ENCODE peak calls at places on chromosome 14, in five cellular contexts. U is GM06990; V is fibroblast of lung; B is BE2C; P is naive thymus-derived CD4-positive, alpha-beta T cell. Z is an unnamed sample.

GRCh38 chr14:95434161-95434560 is 82.3 kb downstream of the SYNE3 start:
- DNase-seq in U (no peak), V (no peak), B (no peak), P (no peak), Z (no peak)

GRCh38 chr14:39015360-39015961 is 87.6 kb downstream of the SEC23A start:
- DNase-seq in U (no peak), V (peak), B (peak), P (peak), Z (peak)

GRCh38 chr14:42665083-42665482 is 1058.4 kb downstream of the LRFN5 start:
- DNase-seq in U (no peak), V (no peak), B (no peak), P (no peak), Z (peak)

GRCh38 chr14:72545411-72546311 is 348.2 kb downstream of the DPF3 start:
- DNase-seq in U (no peak), V (no peak), B (peak), P (no peak), Z (no peak)

GRCh38 chr14:95664046-95664445 is 22.2 kb upstream of the TCL1B start:
- DNase-seq in U (no peak), V (no peak), B (no peak), P (no peak), Z (no peak)

GRCh38 chr14:51014086-51014485 is 69.8 kb upstream of the PYGL start:
- DNase-seq in U (no peak), V (peak), B (no peak), P (no peak), Z (no peak)

GRCh38 chr14:100376751-100377171 is 53.6 kb downstream of the SLC25A47 start:
- DNase-seq in U (no peak), V (peak), B (peak), P (no peak), Z (no peak)

GRCh38 chr14:44283836-44284235 is 223.2 kb downstream of the FSCB start:
- DNase-seq in U (no peak), V (no peak), B (no peak), P (no peak), Z (no peak)

GRCh38 chr14:39097159-39097558 is 5.9 kb downstream of the SEC23A start:
- DNase-seq in U (no peak), V (no peak), B (no peak), P (peak), Z (no peak)

GRCh38 chr14:69803753-69804152 is 6.7 kb upstream of the SLC10A1 start:
- DNase-seq in U (no peak), V (no peak), B (no peak), P (no peak), Z (no peak)

GRCh38 chr14:79395061-79395460 is 816.2 kb downstream of the DIO2 start:
- DNase-seq in U (no peak), V (peak), B (no peak), P (no peak), Z (no peak)

GRCh38 chr14:103711516-103712431 is 3.5 kb downstream of the XRCC3 start:
- DNase-seq in U (no peak), V (no peak), B (peak), P (no peak), Z (no peak)

GRCh38 chr14:74552623-74553022 is 59.1 kb downstream of the ISCA2 start:
- DNase-seq in U (no peak), V (peak), B (no peak), P (no peak), Z (no peak)

DNA sequence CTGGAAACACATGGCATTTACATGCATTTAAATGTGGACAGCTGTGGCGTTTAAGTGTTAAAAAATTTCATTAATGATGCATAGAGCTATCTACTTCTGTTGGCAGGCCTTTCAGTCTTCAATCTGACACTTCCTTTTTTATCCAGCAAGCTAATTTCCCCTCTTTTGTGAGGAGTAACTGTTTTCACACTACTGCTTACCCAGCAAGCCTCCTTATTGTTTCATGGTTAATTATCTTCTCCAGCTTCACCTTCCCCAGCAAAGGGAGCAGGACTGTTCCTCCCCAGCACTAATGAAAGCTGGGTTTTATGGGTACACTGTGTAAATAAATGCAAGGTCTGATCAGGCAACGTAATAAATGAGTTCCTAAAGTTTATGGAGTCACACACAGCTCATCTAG is 129.4 kb upstream of the NPAS3 start:
- DNase-seq in U (no peak), V (no peak), B (no peak), P (no peak), Z (no peak)
- H3K4me3 ChIP-seq in U (no peak), V (no peak), B (no peak), P (no peak), Z (no peak)

GRCh38 chr14:62143235-62143634 is 381.0 kb downstream of the SNAPC1 start:
- DNase-seq in U (no peak), V (peak), B (no peak), P (no peak), Z (no peak)
- H3K4me3 ChIP-seq in U (no peak), V (no peak), B (no peak), P (no peak), Z (no peak)

GRCh38 chr14:22065372-22065771 is 391.8 kb upstream of the OR4E1 start:
- DNase-seq in U (no peak), V (no peak), B (no peak), P (peak), Z (no peak)

GRCh38 chr14:22070119-22070982 is 396.7 kb upstream of the OR4E1 start:
- DNase-seq in U (no peak), V (peak), B (no peak), P (peak), Z (no peak)

GRCh38 chr14:22071001-22071400 is 397.4 kb upstream of the OR4E1 start:
- DNase-seq in U (peak), V (no peak), B (no peak), P (peak), Z (no peak)
- H3K4me3 ChIP-seq in U (no peak), V (no peak), B (no peak), P (peak), Z (no peak)

GRCh38 chr14:102316048-102316745 is 3.3 kb upstream of the ZNF839 start:
- DNase-seq in U (peak), V (peak), B (peak), P (no peak), Z (peak)
- H3K4me3 ChIP-seq in U (peak), V (peak), B (peak), P (peak), Z (peak)